ENCODE peak calls at places on chromosomes 5 and 9, in four cellular contexts. I, Z, P and E are unnamed samples. For H3K36me3 and H3K27me3, the result is how much of the 10 kb centered on the place peaks cover.

GRCh38 chr5:137101544-137101943 is 397.6 kb downstream of the SPOCK1 start:
- DNase-seq in Z (no peak), I (no peak), P (peak), E (no peak)

GRCh38 chr5:40853632-40854192 is 12.5 kb downstream of the CARD6 start:
- DNase-seq in Z (no peak), I (no peak), P (no peak), E (no peak)

GRCh38 chr5:137733922-137734695 is 1.8 kb downstream of the KLHL3 start:
- DNase-seq in P (peak), Z (no peak), I (no peak), E (no peak)

GRCh38 chr5:155460501-155460931 is 447.0 kb downstream of the KIF4B start:
- DNase-seq in Z (no peak), I (no peak), P (no peak), E (no peak)

GRCh38 chr5:160439205-160439600 is 17.5 kb downstream of the PTTG1 start:
- DNase-seq in I (peak), P (peak), Z (peak), E (peak)

GRCh38 chr5:107474361-107474723 is 196.4 kb downstream of the EFNA5 start:
- DNase-seq in I (no peak), P (no peak), Z (no peak), E (no peak)

GRCh38 chr5:32785639-32786216 is 74.6 kb downstream of the NPR3 start:
- DNase-seq in Z (no peak), I (no peak), P (no peak), E (no peak)

GRCh38 chr5:107779472-107779871 is 108.7 kb upstream of the EFNA5 start:
- DNase-seq in Z (no peak), P (no peak), I (no peak), E (no peak)

GRCh38 chr5:135031813-135032612 is 2.0 kb downstream of the PITX1 start:
- DNase-seq in P (no peak), Z (no peak), I (no peak), E (peak)

DNA sequence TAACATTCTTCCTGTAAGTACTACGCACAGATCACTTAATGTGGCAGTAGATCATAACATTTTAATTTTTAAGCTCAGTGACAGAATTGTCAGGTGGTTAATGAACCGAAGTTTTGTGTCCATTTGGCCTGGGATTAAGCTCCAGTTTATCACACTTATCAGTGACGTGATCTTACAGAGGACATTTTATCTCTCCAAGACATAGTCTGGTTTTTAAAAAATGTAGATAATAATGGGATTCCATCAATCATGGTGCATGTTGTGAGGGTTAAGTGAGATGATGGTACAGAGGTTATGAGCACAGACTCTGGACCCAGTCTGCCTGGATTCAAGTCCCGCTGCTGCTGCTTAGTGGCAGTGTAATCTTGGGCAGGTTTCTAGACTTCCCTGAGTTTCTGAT is 66.0 kb upstream of the ZFAND5 start:
- DNase-seq in Z (no peak), I (no peak), P (no peak), E (no peak)
- H3K4me3 ChIP-seq in Z (no peak), I (no peak), P (no peak), E (no peak)

GRCh38 chr5:177434437-177434836 is 8.0 kb downstream of the GRK6 start:
- DNase-seq in I (no peak), P (no peak), Z (no peak), E (no peak)
- H3K36me3 ChIP-seq in I (under half), P (half or more), Z (under half), E (under half)

GRCh38 chr9:126611188-126611587 is 2.5 kb upstream of the LMX1B start:
- DNase-seq in Z (no peak), P (no peak), I (peak), E (peak)
- H3K27me3 ChIP-seq in Z (under half), P (half or more), I (half or more), E (half or more)

GRCh38 chr9:91120200-91120599 is 241.5 kb downstream of the AUH start:
- DNase-seq in I (no peak), Z (no peak), P (no peak), E (no peak)

GRCh38 chr9:91117474-91117891 is 244.2 kb downstream of the AUH start:
- DNase-seq in Z (no peak), I (no peak), P (no peak), E (peak)

GRCh38 chr9:91119679-91120078 is 242.0 kb downstream of the AUH start:
- DNase-seq in I (no peak), Z (no peak), P (peak), E (no peak)

GRCh38 chr9:91117959-91118651 is 243.6 kb downstream of the AUH start:
- DNase-seq in P (peak), Z (peak), I (peak), E (peak)

GRCh38 chr9:91119147-91119546 is 242.6 kb downstream of the AUH start:
- DNase-seq in P (peak), Z (no peak), I (no peak), E (peak)
- H3K4me3 ChIP-seq in P (peak), Z (no peak), I (no peak), E (no peak)